ENCODE peak calls at places on chromosomes 5 and 9, in four cellular contexts. One of them, this sample, is unnamed.

GRCh38 chr9:69554945-69555344 is 117.2 kb downstream of the APBA1 start:
- DNase-seq in Panc1: no peak
- DNase-seq in HCT116: no peak
- DNase-seq in HepG2: no peak
- DNase-seq in this sample: no peak

GRCh38 chr9:122144836-122145235 is 14.7 kb downstream of the NDUFA8 start:
- DNase-seq in Panc1: no peak
- DNase-seq in HCT116: no peak
- DNase-seq in HepG2: peak
- DNase-seq in this sample: no peak

GRCh38 chr5:173473293-173473692 is 143.2 kb downstream of the BOD1 start:
- DNase-seq in Panc1: no peak
- DNase-seq in HCT116: no peak
- DNase-seq in HepG2: no peak
- DNase-seq in this sample: no peak

GRCh38 chr9:69090140-69090750 is 54.7 kb downstream of the FXN start:
- DNase-seq in Panc1: no peak
- DNase-seq in HCT116: no peak
- DNase-seq in HepG2: no peak
- DNase-seq in this sample: no peak

GRCh38 chr5:172342907-172343306 is 59.3 kb upstream of the UBTD2 start:
- DNase-seq in Panc1: no peak
- DNase-seq in HCT116: no peak
- DNase-seq in HepG2: no peak
- DNase-seq in this sample: no peak

GRCh38 chr9:88976186-88976887 is 14.9 kb upstream of the S1PR3 start:
- DNase-seq in Panc1: no peak
- DNase-seq in HCT116: no peak
- DNase-seq in HepG2: no peak
- DNase-seq in this sample: no peak

GRCh38 chr9:86978413-86978812 is 31.1 kb upstream of the GAS1 start:
- DNase-seq in Panc1: no peak
- DNase-seq in HCT116: no peak
- DNase-seq in HepG2: no peak
- DNase-seq in this sample: no peak

GRCh38 chr5:23084815-23085214 is 231.7 kb upstream of the CDH12 start:
- DNase-seq in Panc1: no peak
- DNase-seq in HCT116: no peak
- DNase-seq in HepG2: no peak
- DNase-seq in this sample: no peak

GRCh38 chr9:121445986-121446385 is 53.7 kb downstream of the GGTA1 start:
- DNase-seq in Panc1: no peak
- DNase-seq in HCT116: peak
- DNase-seq in HepG2: no peak
- DNase-seq in this sample: no peak

GRCh38 chr9:88737876-88738275 is 202.9 kb downstream of the NXNL2 start:
- DNase-seq in Panc1: no peak
- DNase-seq in HCT116: no peak
- DNase-seq in HepG2: no peak
- DNase-seq in this sample: no peak

GRCh38 chr5:180959661-180960060 is 29.0 kb upstream of the BTNL3 start:
- DNase-seq in Panc1: no peak
- DNase-seq in HCT116: no peak
- DNase-seq in HepG2: no peak
- DNase-seq in this sample: no peak

GRCh38 chr5:173829826-173830225 is 58.3 kb upstream of the CPEB4 start:
- DNase-seq in Panc1: no peak
- DNase-seq in HCT116: no peak
- DNase-seq in HepG2: no peak
- DNase-seq in this sample: peak

GRCh38 chr9:88355166-88355565 is 33.1 kb upstream of the SPIN1 start:
- DNase-seq in Panc1: peak
- DNase-seq in HCT116: peak
- DNase-seq in HepG2: no peak
- DNase-seq in this sample: no peak

GRCh38 chr9:33446507-33447403 is 638 bp downstream of the AQP3 start:
- DNase-seq in Panc1: no peak
- DNase-seq in HCT116: no peak
- DNase-seq in HepG2: peak
- DNase-seq in this sample: peak

GRCh38 chr5:39266442-39266841 is 47.1 kb upstream of the FYB1 start:
- DNase-seq in Panc1: no peak
- DNase-seq in HCT116: no peak
- DNase-seq in HepG2: no peak
- DNase-seq in this sample: peak

GRCh38 chr5:120684749-120685415 is 220.8 kb downstream of the PRR16 start:
- DNase-seq in Panc1: no peak
- DNase-seq in HCT116: no peak
- DNase-seq in HepG2: no peak
- DNase-seq in this sample: no peak

GRCh38 chr5:116732591-116732990 is 158.0 kb upstream of the SEMA6A start:
- DNase-seq in Panc1: no peak
- DNase-seq in HCT116: no peak
- DNase-seq in HepG2: no peak
- DNase-seq in this sample: no peak

GRCh38 chr9:110958846-110959245 is 79.4 kb downstream of the LPAR1 start:
- DNase-seq in Panc1: no peak
- DNase-seq in HCT116: no peak
- DNase-seq in HepG2: no peak
- DNase-seq in this sample: no peak

GRCh38 chr9:121098567-121099198 is 23.9 kb downstream of the CNTRL start:
- DNase-seq in Panc1: no peak
- DNase-seq in HCT116: no peak
- DNase-seq in HepG2: no peak
- DNase-seq in this sample: no peak

GRCh38 chr9:27499481-27499880 is 24.6 kb upstream of the IFNK start:
- DNase-seq in Panc1: no peak
- DNase-seq in HCT116: no peak
- DNase-seq in HepG2: no peak
- DNase-seq in this sample: no peak

GRCh38 chr5:141637266-141637692 is 482 bp downstream of the RELL2 start:
- DNase-seq in Panc1: no peak
- DNase-seq in HCT116: no peak
- DNase-seq in HepG2: no peak
- DNase-seq in this sample: peak

GRCh38 chr9:126981218-126981617 is 66.6 kb downstream of the RALGPS1 start:
- DNase-seq in Panc1: no peak
- DNase-seq in HCT116: no peak
- DNase-seq in HepG2: no peak
- DNase-seq in this sample: no peak

GRCh38 chr5:3218916-3219650 is 376.5 kb upstream of the IRX1 start:
- DNase-seq in Panc1: no peak
- DNase-seq in HCT116: no peak
- DNase-seq in HepG2: no peak
- DNase-seq in this sample: no peak

GRCh38 chr5:132473019-132473531 is 17.5 kb downstream of the IRF1 start:
- DNase-seq in Panc1: no peak
- DNase-seq in HCT116: no peak
- DNase-seq in HepG2: no peak
- DNase-seq in this sample: no peak

GRCh38 chr9:77649109-77649812 is 1.1 kb upstream of the GNA14 start:
- DNase-seq in Panc1: no peak
- DNase-seq in HCT116: peak
- DNase-seq in HepG2: peak
- DNase-seq in this sample: peak

GRCh38 chr5:78701795-78702406 is 53.3 kb upstream of the LHFPL2 start:
- DNase-seq in Panc1: no peak
- DNase-seq in HCT116: no peak
- DNase-seq in HepG2: no peak
- DNase-seq in this sample: no peak

GRCh38 chr9:17519761-17520160 is 59.1 kb upstream of the SH3GL2 start:
- DNase-seq in Panc1: no peak
- DNase-seq in HCT116: no peak
- DNase-seq in HepG2: no peak
- DNase-seq in this sample: no peak

GRCh38 chr9:20044686-20045085 is 255.8 kb upstream of the SLC24A2 start:
- DNase-seq in Panc1: no peak
- DNase-seq in HCT116: no peak
- DNase-seq in HepG2: no peak
- DNase-seq in this sample: no peak

GRCh38 chr9:114677418-114677817 is 4.6 kb downstream of the TEX48 start:
- DNase-seq in Panc1: no peak
- DNase-seq in HCT116: peak
- DNase-seq in HepG2: peak
- DNase-seq in this sample: no peak

GRCh38 chr9:81754245-81754644 is 64.9 kb upstream of the TLE1 start:
- DNase-seq in Panc1: no peak
- DNase-seq in HCT116: no peak
- DNase-seq in HepG2: no peak
- DNase-seq in this sample: no peak

GRCh38 chr5:63125862-63126261 is 547.2 kb downstream of the LRRC70 start:
- DNase-seq in Panc1: no peak
- DNase-seq in HCT116: no peak
- DNase-seq in HepG2: peak
- DNase-seq in this sample: no peak

GRCh38 chr5:63135306-63135705 is 556.7 kb downstream of the LRRC70 start:
- DNase-seq in Panc1: no peak
- DNase-seq in HCT116: no peak
- DNase-seq in HepG2: no peak
- DNase-seq in this sample: no peak

GRCh38 chr5:63127054-63127453 is 548.4 kb downstream of the LRRC70 start:
- DNase-seq in Panc1: no peak
- DNase-seq in HCT116: no peak
- DNase-seq in HepG2: no peak
- DNase-seq in this sample: no peak

GRCh38 chr5:63128018-63128417 is 549.4 kb downstream of the LRRC70 start:
- DNase-seq in Panc1: no peak
- DNase-seq in HCT116: no peak
- DNase-seq in HepG2: no peak
- DNase-seq in this sample: no peak

GRCh38 chr5:63131618-63132285 is 553.1 kb downstream of the LRRC70 start:
- DNase-seq in Panc1: no peak
- DNase-seq in HCT116: no peak
- DNase-seq in HepG2: no peak
- DNase-seq in this sample: no peak
- TF ChIP-seq TCF7L2 in Panc1: no peak
- TF ChIP-seq TCF7L2 in HCT116: peak
- TF ChIP-seq TCF7L2 in HepG2: no peak
- TF ChIP-seq TCF7L2 in this sample: no peak

GRCh38 chr9:13513710-13514444 is 234.4 kb upstream of the MPDZ start:
- DNase-seq in Panc1: no peak
- DNase-seq in HCT116: no peak
- DNase-seq in HepG2: no peak
- DNase-seq in this sample: no peak

GRCh38 chr9:13508086-13508485 is 228.6 kb upstream of the MPDZ start:
- DNase-seq in Panc1: no peak
- DNase-seq in HCT116: no peak
- DNase-seq in HepG2: no peak
- DNase-seq in this sample: no peak

GRCh38 chr9:13513262-13513661 is 233.8 kb upstream of the MPDZ start:
- DNase-seq in Panc1: no peak
- DNase-seq in HCT116: no peak
- DNase-seq in HepG2: no peak
- DNase-seq in this sample: no peak
- H3K27ac ChIP-seq in Panc1: no peak
- H3K27ac ChIP-seq in HCT116: no peak
- H3K27ac ChIP-seq in HepG2: no peak
- H3K27ac ChIP-seq in this sample: no peak

DNA sequence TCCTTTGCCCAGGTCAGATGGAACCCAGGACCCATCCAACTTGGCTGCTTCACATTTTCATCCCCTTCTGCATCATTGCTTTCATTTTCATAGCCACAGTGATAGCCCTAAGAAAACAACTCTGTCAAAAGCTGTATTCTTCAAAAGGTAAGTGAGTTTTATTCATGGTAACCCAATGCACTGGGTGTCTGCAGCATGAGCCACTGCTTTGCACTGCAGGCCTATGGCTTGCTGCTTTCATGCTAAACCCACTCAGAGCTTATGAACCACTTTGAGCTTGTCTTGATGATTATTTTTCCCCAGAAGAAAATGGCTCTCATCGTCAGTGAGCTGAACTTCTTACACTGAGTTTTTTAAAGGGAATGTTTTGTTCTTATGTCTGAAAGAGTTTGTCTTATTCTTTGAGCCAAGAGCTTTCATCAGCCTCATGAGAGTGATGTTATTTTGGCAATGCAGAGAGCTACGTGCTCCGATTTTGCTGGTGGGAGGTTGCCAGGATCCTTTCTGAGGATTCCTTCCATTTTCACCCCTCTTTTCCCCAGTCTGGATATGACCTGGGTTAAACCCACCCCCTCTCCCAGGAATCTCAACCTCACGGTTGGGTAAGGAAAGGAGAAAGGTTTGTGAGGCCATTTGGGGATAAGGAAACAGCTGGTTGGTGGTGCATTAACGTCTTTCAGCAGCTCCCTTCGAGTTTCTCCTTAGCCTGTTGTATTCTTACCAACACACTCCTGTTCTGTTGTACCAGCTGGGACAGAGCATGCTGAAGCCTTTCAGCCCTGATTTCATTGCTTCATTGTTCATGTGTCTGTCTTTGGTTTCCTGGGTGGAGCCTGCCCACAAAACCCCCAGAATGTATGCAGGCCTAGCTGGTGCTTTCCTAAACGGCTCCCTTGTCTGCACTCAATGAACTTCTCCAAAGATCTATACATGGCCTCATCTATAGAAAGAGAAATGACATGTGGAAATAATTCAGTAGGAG is 47.6 kb downstream of the PDCD1LG2 start:
- DNase-seq in Panc1: no peak
- DNase-seq in HCT116: no peak
- DNase-seq in HepG2: no peak
- DNase-seq in this sample: no peak
- TF ChIP-seq TCF7L2 in Panc1: no peak
- TF ChIP-seq TCF7L2 in HCT116: no peak
- TF ChIP-seq TCF7L2 in HepG2: no peak
- TF ChIP-seq TCF7L2 in this sample: no peak

DNA sequence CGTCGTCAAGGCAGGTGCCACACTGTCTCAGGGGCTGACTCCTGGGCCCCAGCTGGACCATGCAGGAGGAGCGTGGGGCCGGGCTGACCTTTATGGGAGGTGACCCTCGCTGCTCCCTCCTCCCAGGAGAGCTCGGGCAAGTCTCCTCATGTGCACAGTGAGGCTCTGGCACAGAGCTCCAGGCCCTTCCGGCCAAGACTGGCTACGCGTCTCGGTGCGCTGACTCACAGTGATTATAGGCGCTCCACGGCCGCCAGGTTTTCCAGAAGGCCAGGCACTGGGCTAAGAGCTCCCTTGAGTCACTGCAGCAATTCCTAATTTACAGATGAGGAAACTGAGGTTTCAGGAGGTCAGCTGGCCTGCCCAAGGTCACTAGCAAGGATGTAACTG is 47.4 kb downstream of the VAV2 start:
- DNase-seq in Panc1: no peak
- DNase-seq in HCT116: no peak
- DNase-seq in HepG2: no peak
- DNase-seq in this sample: no peak
- H3K27ac ChIP-seq in Panc1: peak
- H3K27ac ChIP-seq in HCT116: no peak
- H3K27ac ChIP-seq in HepG2: no peak
- H3K27ac ChIP-seq in this sample: no peak

This sample was measured in K562.